ENCODE peak calls at places on chromosomes 12 and 14, in eight cellular contexts. One of them, this sample, is unnamed.

GRCh38 chr14:70779667-70780066 is 29.6 kb downstream of the MAP3K9 start:
- DNase-seq in fibroblast of mammary gland: no peak
- DNase-seq in left ventricle myocardium inferior: peak
- DNase-seq in choroid plexus epithelial cell: no peak
- DNase-seq in WTC11: no peak
- DNase-seq in spleen: no peak
- DNase-seq in HFFc6: no peak
- DNase-seq in body of pancreas: no peak
- DNase-seq in this sample: no peak

GRCh38 chr12:135127-135526 is 68.6 kb downstream of the IQSEC3 start:
- DNase-seq in body of pancreas: no peak
- DNase-seq in WTC11: no peak
- DNase-seq in choroid plexus epithelial cell: no peak
- DNase-seq in spleen: no peak
- DNase-seq in fibroblast of mammary gland: no peak
- DNase-seq in left ventricle myocardium inferior: no peak
- DNase-seq in HFFc6: no peak
- DNase-seq in this sample: no peak

GRCh38 chr12:99108924-99109323 is 463.8 kb downstream of the APAF1 start:
- DNase-seq in fibroblast of mammary gland: no peak
- DNase-seq in spleen: no peak
- DNase-seq in left ventricle myocardium inferior: no peak
- DNase-seq in body of pancreas: no peak
- DNase-seq in WTC11: no peak
- DNase-seq in HFFc6: no peak
- DNase-seq in choroid plexus epithelial cell: no peak
- DNase-seq in this sample: no peak

GRCh38 chr12:93434305-93434704 is 7.4 kb downstream of the UBE2N start:
- DNase-seq in HFFc6: no peak
- DNase-seq in left ventricle myocardium inferior: no peak
- DNase-seq in choroid plexus epithelial cell: no peak
- DNase-seq in fibroblast of mammary gland: peak
- DNase-seq in body of pancreas: no peak
- DNase-seq in spleen: no peak
- DNase-seq in WTC11: no peak
- DNase-seq in this sample: no peak

GRCh38 chr14:34571771-34572170 is 32.3 kb upstream of the EAPP start:
- DNase-seq in WTC11: no peak
- DNase-seq in left ventricle myocardium inferior: no peak
- DNase-seq in fibroblast of mammary gland: no peak
- DNase-seq in spleen: no peak
- DNase-seq in body of pancreas: no peak
- DNase-seq in HFFc6: no peak
- DNase-seq in choroid plexus epithelial cell: no peak
- DNase-seq in this sample: peak

GRCh38 chr14:102323102-102323501 is 3.6 kb downstream of the ZNF839 start:
- DNase-seq in fibroblast of mammary gland: peak
- DNase-seq in spleen: peak
- DNase-seq in WTC11: peak
- DNase-seq in body of pancreas: peak
- DNase-seq in HFFc6: peak
- DNase-seq in choroid plexus epithelial cell: peak
- DNase-seq in left ventricle myocardium inferior: peak
- DNase-seq in this sample: no peak

GRCh38 chr12:14910090-14910915 is 24.6 kb upstream of the MGP start:
- DNase-seq in choroid plexus epithelial cell: peak
- DNase-seq in fibroblast of mammary gland: peak
- DNase-seq in body of pancreas: no peak
- DNase-seq in spleen: no peak
- DNase-seq in HFFc6: no peak
- DNase-seq in WTC11: no peak
- DNase-seq in left ventricle myocardium inferior: no peak
- DNase-seq in this sample: no peak

GRCh38 chr12:47938093-47938492 is 25.3 kb upstream of the TMEM106C start:
- DNase-seq in fibroblast of mammary gland: peak
- DNase-seq in choroid plexus epithelial cell: peak
- DNase-seq in left ventricle myocardium inferior: no peak
- DNase-seq in spleen: no peak
- DNase-seq in body of pancreas: no peak
- DNase-seq in HFFc6: peak
- DNase-seq in WTC11: no peak
- DNase-seq in this sample: no peak

GRCh38 chr12:12714276-12715001 is 2.7 kb upstream of the CDKN1B start:
- DNase-seq in choroid plexus epithelial cell: peak
- DNase-seq in left ventricle myocardium inferior: no peak
- DNase-seq in spleen: peak
- DNase-seq in body of pancreas: peak
- DNase-seq in HFFc6: no peak
- DNase-seq in WTC11: no peak
- DNase-seq in fibroblast of mammary gland: no peak
- DNase-seq in this sample: no peak

GRCh38 chr12:501722-502447 is 42.1 kb downstream of the B4GALNT3 start:
- DNase-seq in choroid plexus epithelial cell: no peak
- DNase-seq in fibroblast of mammary gland: no peak
- DNase-seq in left ventricle myocardium inferior: no peak
- DNase-seq in WTC11: no peak
- DNase-seq in HFFc6: no peak
- DNase-seq in body of pancreas: no peak
- DNase-seq in spleen: no peak
- DNase-seq in this sample: no peak

GRCh38 chr12:54220092-54220557 is 31.3 kb upstream of the SMUG1 start:
- DNase-seq in WTC11: peak
- DNase-seq in spleen: no peak
- DNase-seq in choroid plexus epithelial cell: peak
- DNase-seq in left ventricle myocardium inferior: peak
- DNase-seq in fibroblast of mammary gland: peak
- DNase-seq in body of pancreas: peak
- DNase-seq in HFFc6: peak
- DNase-seq in this sample: no peak

GRCh38 chr12:10215451-10215850 is 2.8 kb downstream of the GABARAPL1 start:
- DNase-seq in left ventricle myocardium inferior: no peak
- DNase-seq in fibroblast of mammary gland: no peak
- DNase-seq in spleen: no peak
- DNase-seq in HFFc6: no peak
- DNase-seq in body of pancreas: no peak
- DNase-seq in choroid plexus epithelial cell: no peak
- DNase-seq in WTC11: no peak
- DNase-seq in this sample: no peak

GRCh38 chr12:113803829-113804140 is 162.3 kb downstream of the RBM19 start:
- DNase-seq in spleen: peak
- DNase-seq in left ventricle myocardium inferior: no peak
- DNase-seq in choroid plexus epithelial cell: no peak
- DNase-seq in fibroblast of mammary gland: no peak
- DNase-seq in HFFc6: no peak
- DNase-seq in WTC11: no peak
- DNase-seq in body of pancreas: no peak
- DNase-seq in this sample: no peak

GRCh38 chr12:53179694-53180269 is 740 bp upstream of the ZNF740 start:
- DNase-seq in choroid plexus epithelial cell: no peak
- DNase-seq in WTC11: peak
- DNase-seq in spleen: no peak
- DNase-seq in fibroblast of mammary gland: no peak
- DNase-seq in left ventricle myocardium inferior: no peak
- DNase-seq in body of pancreas: no peak
- DNase-seq in HFFc6: no peak
- DNase-seq in this sample: no peak

GRCh38 chr14:99562848-99563748 is 40.9 kb downstream of the CCDC85C start:
- DNase-seq in WTC11: peak
- DNase-seq in spleen: no peak
- DNase-seq in HFFc6: no peak
- DNase-seq in choroid plexus epithelial cell: peak
- DNase-seq in fibroblast of mammary gland: peak
- DNase-seq in left ventricle myocardium inferior: peak
- DNase-seq in body of pancreas: peak
- DNase-seq in this sample: no peak

GRCh38 chr12:48003226-48004038 is 844 bp downstream of the COL2A1 start:
- DNase-seq in HFFc6: no peak
- DNase-seq in WTC11: peak
- DNase-seq in fibroblast of mammary gland: no peak
- DNase-seq in spleen: no peak
- DNase-seq in body of pancreas: no peak
- DNase-seq in left ventricle myocardium inferior: no peak
- DNase-seq in choroid plexus epithelial cell: no peak
- DNase-seq in this sample: no peak

GRCh38 chr12:59695379-59695778 is 99.5 kb downstream of the SLC16A7 start:
- DNase-seq in choroid plexus epithelial cell: peak
- DNase-seq in fibroblast of mammary gland: peak
- DNase-seq in body of pancreas: no peak
- DNase-seq in spleen: no peak
- DNase-seq in left ventricle myocardium inferior: no peak
- DNase-seq in WTC11: no peak
- DNase-seq in HFFc6: peak
- DNase-seq in this sample: no peak

GRCh38 chr12:46402861-46403731 is 30.5 kb upstream of the SLC38A2 start:
- DNase-seq in body of pancreas: no peak
- DNase-seq in HFFc6: no peak
- DNase-seq in spleen: no peak
- DNase-seq in WTC11: no peak
- DNase-seq in left ventricle myocardium inferior: no peak
- DNase-seq in choroid plexus epithelial cell: peak
- DNase-seq in fibroblast of mammary gland: peak
- DNase-seq in this sample: no peak

GRCh38 chr14:89270439-89271227 is 146.4 kb downstream of the FOXN3 start:
- DNase-seq in WTC11: no peak
- DNase-seq in body of pancreas: peak
- DNase-seq in fibroblast of mammary gland: no peak
- DNase-seq in left ventricle myocardium inferior: no peak
- DNase-seq in spleen: no peak
- DNase-seq in choroid plexus epithelial cell: no peak
- DNase-seq in HFFc6: no peak
- DNase-seq in this sample: no peak
- TF ChIP-seq CTCF in WTC11: no peak
- TF ChIP-seq CTCF in body of pancreas: no peak
- TF ChIP-seq CTCF in fibroblast of mammary gland: no peak
- TF ChIP-seq CTCF in left ventricle myocardium inferior: no peak
- TF ChIP-seq CTCF in spleen: no peak
- TF ChIP-seq CTCF in choroid plexus epithelial cell: no peak
- TF ChIP-seq CTCF in HFFc6: no peak
- TF ChIP-seq CTCF in this sample: no peak

GRCh38 chr14:94540031-94540794 is 21.0 kb upstream of the SERPINA4 start:
- DNase-seq in left ventricle myocardium inferior: no peak
- DNase-seq in HFFc6: no peak
- DNase-seq in body of pancreas: no peak
- DNase-seq in fibroblast of mammary gland: peak
- DNase-seq in WTC11: no peak
- DNase-seq in choroid plexus epithelial cell: peak
- DNase-seq in spleen: no peak
- DNase-seq in this sample: no peak

GRCh38 chr14:94532462-94532861 is 23.2 kb upstream of the SERPINA12 start:
- DNase-seq in WTC11: no peak
- DNase-seq in body of pancreas: no peak
- DNase-seq in fibroblast of mammary gland: peak
- DNase-seq in choroid plexus epithelial cell: peak
- DNase-seq in HFFc6: no peak
- DNase-seq in left ventricle myocardium inferior: no peak
- DNase-seq in spleen: no peak
- DNase-seq in this sample: no peak

GRCh38 chr14:94539181-94539580 is 22.1 kb upstream of the SERPINA4 start:
- DNase-seq in choroid plexus epithelial cell: no peak
- DNase-seq in WTC11: no peak
- DNase-seq in left ventricle myocardium inferior: no peak
- DNase-seq in body of pancreas: no peak
- DNase-seq in HFFc6: no peak
- DNase-seq in spleen: no peak
- DNase-seq in fibroblast of mammary gland: no peak
- DNase-seq in this sample: no peak

GRCh38 chr14:94538070-94538740 is 23.0 kb upstream of the SERPINA4 start:
- DNase-seq in fibroblast of mammary gland: no peak
- DNase-seq in choroid plexus epithelial cell: no peak
- DNase-seq in left ventricle myocardium inferior: no peak
- DNase-seq in WTC11: no peak
- DNase-seq in body of pancreas: no peak
- DNase-seq in spleen: no peak
- DNase-seq in HFFc6: no peak
- DNase-seq in this sample: no peak

DNA sequence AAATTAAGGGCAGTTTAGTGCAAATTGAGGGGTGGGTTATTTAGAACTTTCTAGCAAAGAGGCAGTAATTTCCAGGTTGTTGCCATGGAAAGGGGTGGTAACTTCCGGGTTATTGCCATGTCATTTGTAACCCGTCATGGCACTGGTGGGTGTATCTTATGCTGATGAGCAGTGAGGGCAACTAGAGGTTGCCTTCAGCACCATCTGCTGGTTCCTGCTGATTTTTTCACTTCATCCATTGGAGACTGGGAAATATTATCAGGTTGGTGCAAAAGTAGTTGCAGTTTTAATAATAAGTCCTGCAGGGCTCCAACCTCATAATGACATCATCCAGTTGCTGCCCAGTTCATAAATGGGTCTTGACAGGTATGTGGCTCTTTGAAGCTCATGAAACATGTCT is 24.4 kb upstream of the SERPINA4 start:
- DNase-seq in WTC11: no peak
- DNase-seq in body of pancreas: no peak
- DNase-seq in choroid plexus epithelial cell: peak
- DNase-seq in fibroblast of mammary gland: peak
- DNase-seq in spleen: no peak
- DNase-seq in left ventricle myocardium inferior: no peak
- DNase-seq in HFFc6: no peak
- DNase-seq in this sample: no peak
- TF ChIP-seq CTCF in WTC11: no peak
- TF ChIP-seq CTCF in body of pancreas: no peak
- TF ChIP-seq CTCF in choroid plexus epithelial cell: peak
- TF ChIP-seq CTCF in fibroblast of mammary gland: peak
- TF ChIP-seq CTCF in spleen: no peak
- TF ChIP-seq CTCF in left ventricle myocardium inferior: no peak
- TF ChIP-seq CTCF in HFFc6: no peak
- TF ChIP-seq CTCF in this sample: peak

DNA sequence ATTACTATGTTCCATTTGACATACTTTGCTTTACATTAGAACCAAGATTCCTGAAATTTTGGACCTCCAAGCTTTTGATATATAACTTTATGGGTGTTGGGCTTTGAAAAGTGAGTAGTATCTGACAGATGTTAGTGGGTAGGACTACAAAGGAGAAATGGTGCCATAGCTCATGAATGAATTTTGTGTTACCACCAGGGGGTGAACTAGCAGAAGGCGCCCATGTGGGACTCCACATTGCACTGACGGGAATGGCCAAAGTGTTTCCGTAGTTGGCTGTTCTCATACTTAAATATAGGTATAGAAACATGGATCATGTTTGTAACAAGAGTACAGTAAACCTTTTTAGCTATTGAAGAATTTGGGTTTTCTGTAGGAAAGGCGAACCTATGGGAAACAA is 337.5 kb downstream of the FLRT2 start:
- DNase-seq in spleen: no peak
- DNase-seq in body of pancreas: no peak
- DNase-seq in left ventricle myocardium inferior: no peak
- DNase-seq in choroid plexus epithelial cell: no peak
- DNase-seq in WTC11: peak
- DNase-seq in fibroblast of mammary gland: no peak
- DNase-seq in HFFc6: no peak
- DNase-seq in this sample: no peak
- TF ChIP-seq CTCF in spleen: no peak
- TF ChIP-seq CTCF in body of pancreas: no peak
- TF ChIP-seq CTCF in left ventricle myocardium inferior: no peak
- TF ChIP-seq CTCF in choroid plexus epithelial cell: peak
- TF ChIP-seq CTCF in WTC11: no peak
- TF ChIP-seq CTCF in fibroblast of mammary gland: peak
- TF ChIP-seq CTCF in HFFc6: peak
- TF ChIP-seq CTCF in this sample: peak

GRCh38 chr12:82351390-82351789 is 6.8 kb downstream of the CCDC59 start:
- DNase-seq in choroid plexus epithelial cell: no peak
- DNase-seq in body of pancreas: no peak
- DNase-seq in WTC11: no peak
- DNase-seq in HFFc6: no peak
- DNase-seq in fibroblast of mammary gland: no peak
- DNase-seq in left ventricle myocardium inferior: no peak
- DNase-seq in spleen: no peak
- DNase-seq in this sample: no peak

GRCh38 chr12:82350161-82350560 is 8.0 kb downstream of the CCDC59 start:
- DNase-seq in HFFc6: no peak
- DNase-seq in left ventricle myocardium inferior: no peak
- DNase-seq in WTC11: no peak
- DNase-seq in spleen: no peak
- DNase-seq in choroid plexus epithelial cell: no peak
- DNase-seq in body of pancreas: no peak
- DNase-seq in fibroblast of mammary gland: no peak
- DNase-seq in this sample: no peak
- TF ChIP-seq CTCF in HFFc6: no peak
- TF ChIP-seq CTCF in left ventricle myocardium inferior: no peak
- TF ChIP-seq CTCF in WTC11: no peak
- TF ChIP-seq CTCF in spleen: no peak
- TF ChIP-seq CTCF in choroid plexus epithelial cell: no peak
- TF ChIP-seq CTCF in body of pancreas: no peak
- TF ChIP-seq CTCF in fibroblast of mammary gland: no peak
- TF ChIP-seq CTCF in this sample: no peak